ENCODE peak calls at places on chromosomes 13 and 19, in ten cellular contexts. One of them, this sample, is unnamed.

GRCh38 chr19:33953592-33953991 is 156.9 kb downstream of the KCTD15 start:
- DNase-seq in stimulated activated CD4-positive, alpha-beta T cell treated with anti-CD3 and anti-CD28 coated beads, Interleukin-4, amount 100 ng/mL, for 48 hours: no peak
- DNase-seq in effector memory CD8-positive, alpha-beta T cell: no peak
- DNase-seq in pulmonary artery endothelial cell: no peak
- DNase-seq in AG09319: no peak
- DNase-seq in neural progenitor cell: no peak
- DNase-seq in pancreas: no peak
- DNase-seq in breast epithelium: no peak
- DNase-seq in globus pallidus: no peak
- DNase-seq in thoracic aorta: no peak
- DNase-seq in this sample: peak; percentile 0

GRCh38 chr19:2962018-2962670 is 15.2 kb upstream of the TLE6 start:
- DNase-seq in stimulated activated CD4-positive, alpha-beta T cell treated with anti-CD3 and anti-CD28 coated beads, Interleukin-4, amount 100 ng/mL, for 48 hours: peak; percentile 24
- DNase-seq in effector memory CD8-positive, alpha-beta T cell: peak; percentile 81
- DNase-seq in pulmonary artery endothelial cell: no peak
- DNase-seq in AG09319: no peak
- DNase-seq in neural progenitor cell: peak; percentile 95
- DNase-seq in pancreas: no peak
- DNase-seq in breast epithelium: no peak
- DNase-seq in globus pallidus: peak; percentile 75
- DNase-seq in thoracic aorta: no peak
- DNase-seq in this sample: peak; percentile 88

GRCh38 chr19:33032218-33032781 is 32.4 kb downstream of the RHPN2 start:
- DNase-seq in stimulated activated CD4-positive, alpha-beta T cell treated with anti-CD3 and anti-CD28 coated beads, Interleukin-4, amount 100 ng/mL, for 48 hours: no peak
- DNase-seq in effector memory CD8-positive, alpha-beta T cell: no peak
- DNase-seq in pulmonary artery endothelial cell: no peak
- DNase-seq in AG09319: no peak
- DNase-seq in neural progenitor cell: peak; percentile 19
- DNase-seq in pancreas: no peak
- DNase-seq in breast epithelium: no peak
- DNase-seq in globus pallidus: no peak
- DNase-seq in thoracic aorta: no peak
- DNase-seq in this sample: no peak

GRCh38 chr13:41213316-41213715 is 18.9 kb upstream of the KBTBD7 start:
- DNase-seq in stimulated activated CD4-positive, alpha-beta T cell treated with anti-CD3 and anti-CD28 coated beads, Interleukin-4, amount 100 ng/mL, for 48 hours: no peak
- DNase-seq in effector memory CD8-positive, alpha-beta T cell: no peak
- DNase-seq in pulmonary artery endothelial cell: no peak
- DNase-seq in AG09319: no peak
- DNase-seq in neural progenitor cell: no peak
- DNase-seq in pancreas: no peak
- DNase-seq in breast epithelium: peak; percentile 57
- DNase-seq in globus pallidus: no peak
- DNase-seq in thoracic aorta: no peak
- DNase-seq in this sample: no peak

GRCh38 chr19:9936151-9937000 is at the start of gene OLFM2:
- DNase-seq in stimulated activated CD4-positive, alpha-beta T cell treated with anti-CD3 and anti-CD28 coated beads, Interleukin-4, amount 100 ng/mL, for 48 hours: no peak
- DNase-seq in effector memory CD8-positive, alpha-beta T cell: no peak
- DNase-seq in pulmonary artery endothelial cell: no peak
- DNase-seq in AG09319: no peak
- DNase-seq in neural progenitor cell: peak; percentile 90
- DNase-seq in pancreas: peak; percentile 66
- DNase-seq in breast epithelium: no peak
- DNase-seq in globus pallidus: no peak
- DNase-seq in thoracic aorta: no peak
- DNase-seq in this sample: no peak

GRCh38 chr13:86725105-86725504 is 925.9 kb upstream of the SLITRK6 start:
- DNase-seq in stimulated activated CD4-positive, alpha-beta T cell treated with anti-CD3 and anti-CD28 coated beads, Interleukin-4, amount 100 ng/mL, for 48 hours: no peak
- DNase-seq in effector memory CD8-positive, alpha-beta T cell: no peak
- DNase-seq in pulmonary artery endothelial cell: no peak
- DNase-seq in AG09319: no peak
- DNase-seq in neural progenitor cell: peak; percentile 57
- DNase-seq in pancreas: no peak
- DNase-seq in breast epithelium: no peak
- DNase-seq in globus pallidus: no peak
- DNase-seq in thoracic aorta: no peak
- DNase-seq in this sample: no peak

GRCh38 chr13:44231786-44232516 is 141.7 kb upstream of the SERP2 start:
- DNase-seq in stimulated activated CD4-positive, alpha-beta T cell treated with anti-CD3 and anti-CD28 coated beads, Interleukin-4, amount 100 ng/mL, for 48 hours: no peak
- DNase-seq in effector memory CD8-positive, alpha-beta T cell: no peak
- DNase-seq in pulmonary artery endothelial cell: peak; percentile 60
- DNase-seq in AG09319: peak; percentile 84
- DNase-seq in neural progenitor cell: no peak
- DNase-seq in pancreas: peak; percentile 85
- DNase-seq in breast epithelium: peak; percentile 83
- DNase-seq in globus pallidus: no peak
- DNase-seq in thoracic aorta: no peak
- DNase-seq in this sample: no peak

GRCh38 chr13:97344250-97345175 is 89.5 kb upstream of the RAP2A start:
- DNase-seq in stimulated activated CD4-positive, alpha-beta T cell treated with anti-CD3 and anti-CD28 coated beads, Interleukin-4, amount 100 ng/mL, for 48 hours: peak; percentile 28
- DNase-seq in effector memory CD8-positive, alpha-beta T cell: peak; percentile 23
- DNase-seq in pulmonary artery endothelial cell: peak; percentile 43
- DNase-seq in AG09319: no peak
- DNase-seq in neural progenitor cell: peak; percentile 70
- DNase-seq in pancreas: no peak
- DNase-seq in breast epithelium: peak; percentile 59
- DNase-seq in globus pallidus: peak; percentile 76
- DNase-seq in thoracic aorta: no peak
- DNase-seq in this sample: peak; percentile 87

GRCh38 chr19:15829277-15829770 is 13.9 kb upstream of the OR10H1 start:
- DNase-seq in stimulated activated CD4-positive, alpha-beta T cell treated with anti-CD3 and anti-CD28 coated beads, Interleukin-4, amount 100 ng/mL, for 48 hours: no peak
- DNase-seq in effector memory CD8-positive, alpha-beta T cell: no peak
- DNase-seq in pulmonary artery endothelial cell: no peak
- DNase-seq in AG09319: no peak
- DNase-seq in neural progenitor cell: no peak
- DNase-seq in pancreas: no peak
- DNase-seq in breast epithelium: no peak
- DNase-seq in globus pallidus: no peak
- DNase-seq in thoracic aorta: no peak
- DNase-seq in this sample: no peak

GRCh38 chr13:28819748-28820098 is 416 bp upstream of the MTUS2 start:
- DNase-seq in stimulated activated CD4-positive, alpha-beta T cell treated with anti-CD3 and anti-CD28 coated beads, Interleukin-4, amount 100 ng/mL, for 48 hours: peak; percentile 53
- DNase-seq in effector memory CD8-positive, alpha-beta T cell: no peak
- DNase-seq in pulmonary artery endothelial cell: no peak
- DNase-seq in AG09319: no peak
- DNase-seq in neural progenitor cell: peak; percentile 94
- DNase-seq in pancreas: peak; percentile 60
- DNase-seq in breast epithelium: no peak
- DNase-seq in globus pallidus: peak; percentile 29
- DNase-seq in thoracic aorta: no peak
- DNase-seq in this sample: peak; percentile 64

GRCh38 chr19:51025401-51025800 is 1.0 kb downstream of the KLK11 start:
- DNase-seq in stimulated activated CD4-positive, alpha-beta T cell treated with anti-CD3 and anti-CD28 coated beads, Interleukin-4, amount 100 ng/mL, for 48 hours: no peak
- DNase-seq in effector memory CD8-positive, alpha-beta T cell: no peak
- DNase-seq in pulmonary artery endothelial cell: no peak
- DNase-seq in AG09319: no peak
- DNase-seq in neural progenitor cell: no peak
- DNase-seq in pancreas: no peak
- DNase-seq in breast epithelium: no peak
- DNase-seq in globus pallidus: no peak
- DNase-seq in thoracic aorta: no peak
- DNase-seq in this sample: no peak

GRCh38 chr19:7528522-7529245 is 6.3 kb downstream of the MCOLN1 start:
- DNase-seq in stimulated activated CD4-positive, alpha-beta T cell treated with anti-CD3 and anti-CD28 coated beads, Interleukin-4, amount 100 ng/mL, for 48 hours: no peak
- DNase-seq in effector memory CD8-positive, alpha-beta T cell: no peak
- DNase-seq in pulmonary artery endothelial cell: no peak
- DNase-seq in AG09319: no peak
- DNase-seq in neural progenitor cell: no peak
- DNase-seq in pancreas: no peak
- DNase-seq in breast epithelium: no peak
- DNase-seq in globus pallidus: no peak
- DNase-seq in thoracic aorta: no peak
- DNase-seq in this sample: no peak

GRCh38 chr19:19134687-19135158 is 3.6 kb downstream of the TMEM161A start:
- DNase-seq in stimulated activated CD4-positive, alpha-beta T cell treated with anti-CD3 and anti-CD28 coated beads, Interleukin-4, amount 100 ng/mL, for 48 hours: no peak
- DNase-seq in effector memory CD8-positive, alpha-beta T cell: no peak
- DNase-seq in pulmonary artery endothelial cell: no peak
- DNase-seq in AG09319: no peak
- DNase-seq in neural progenitor cell: peak; percentile 55
- DNase-seq in pancreas: peak; percentile 70
- DNase-seq in breast epithelium: no peak
- DNase-seq in globus pallidus: no peak
- DNase-seq in thoracic aorta: no peak
- DNase-seq in this sample: no peak

GRCh38 chr19:6232567-6232966 is 47.2 kb downstream of the MLLT1 start:
- DNase-seq in stimulated activated CD4-positive, alpha-beta T cell treated with anti-CD3 and anti-CD28 coated beads, Interleukin-4, amount 100 ng/mL, for 48 hours: no peak
- DNase-seq in effector memory CD8-positive, alpha-beta T cell: no peak
- DNase-seq in pulmonary artery endothelial cell: no peak
- DNase-seq in AG09319: peak; percentile 54
- DNase-seq in neural progenitor cell: no peak
- DNase-seq in pancreas: no peak
- DNase-seq in breast epithelium: no peak
- DNase-seq in globus pallidus: no peak
- DNase-seq in thoracic aorta: no peak
- DNase-seq in this sample: no peak

GRCh38 chr13:89455741-89456140 is 1784.6 kb downstream of the SLITRK5 start:
- DNase-seq in stimulated activated CD4-positive, alpha-beta T cell treated with anti-CD3 and anti-CD28 coated beads, Interleukin-4, amount 100 ng/mL, for 48 hours: no peak
- DNase-seq in effector memory CD8-positive, alpha-beta T cell: no peak
- DNase-seq in pulmonary artery endothelial cell: no peak
- DNase-seq in AG09319: no peak
- DNase-seq in neural progenitor cell: no peak
- DNase-seq in pancreas: no peak
- DNase-seq in breast epithelium: no peak
- DNase-seq in globus pallidus: no peak
- DNase-seq in thoracic aorta: no peak
- DNase-seq in this sample: no peak

GRCh38 chr13:49374585-49375290 is 69.1 kb downstream of the CAB39L start:
- DNase-seq in stimulated activated CD4-positive, alpha-beta T cell treated with anti-CD3 and anti-CD28 coated beads, Interleukin-4, amount 100 ng/mL, for 48 hours: no peak
- DNase-seq in effector memory CD8-positive, alpha-beta T cell: no peak
- DNase-seq in pulmonary artery endothelial cell: no peak
- DNase-seq in AG09319: peak; percentile 57
- DNase-seq in neural progenitor cell: no peak
- DNase-seq in pancreas: no peak
- DNase-seq in breast epithelium: no peak
- DNase-seq in globus pallidus: no peak
- DNase-seq in thoracic aorta: no peak
- DNase-seq in this sample: no peak

GRCh38 chr19:23771761-23772667 is 13.3 kb upstream of the ZNF681 start:
- DNase-seq in stimulated activated CD4-positive, alpha-beta T cell treated with anti-CD3 and anti-CD28 coated beads, Interleukin-4, amount 100 ng/mL, for 48 hours: no peak
- DNase-seq in effector memory CD8-positive, alpha-beta T cell: no peak
- DNase-seq in pulmonary artery endothelial cell: no peak
- DNase-seq in AG09319: no peak
- DNase-seq in neural progenitor cell: no peak
- DNase-seq in pancreas: no peak
- DNase-seq in breast epithelium: no peak
- DNase-seq in globus pallidus: no peak
- DNase-seq in thoracic aorta: no peak
- DNase-seq in this sample: no peak

GRCh38 chr19:12800873-12801465 is 631 bp downstream of the PRDX2 start:
- DNase-seq in stimulated activated CD4-positive, alpha-beta T cell treated with anti-CD3 and anti-CD28 coated beads, Interleukin-4, amount 100 ng/mL, for 48 hours: no peak
- DNase-seq in effector memory CD8-positive, alpha-beta T cell: no peak
- DNase-seq in pulmonary artery endothelial cell: no peak
- DNase-seq in AG09319: no peak
- DNase-seq in neural progenitor cell: peak; percentile 70
- DNase-seq in pancreas: no peak
- DNase-seq in breast epithelium: no peak
- DNase-seq in globus pallidus: no peak
- DNase-seq in thoracic aorta: no peak
- DNase-seq in this sample: no peak

This sample was measured in G401.